ENCODE peak calls at places on chromosomes 6 and 20, in ten cellular contexts. O is T follicular helper cell; S is HTR-8/SVneo; C is caudate nucleus; M is left colon; P is NCI-H1436; B is activated CD8-positive, alpha-beta memory T cell treated with anti-CD3 and anti-CD28 coated beads, Interleukin-2, amount 50 U/mL, for 4 hours; W is fibroblast of mammary gland; L is ascending aorta; J is DMS79 treated with DMSO at 0.1 percent for 48 hours. I is an unnamed sample.
A peak's percentile ranks its signal among the peaks of the same experiment; 100 is the strongest.

GRCh38 chr20:52242237-52243230 is 51.0 kb upstream of the ZFP64 start:
- DNase-seq in P (peak; percentile 1), L (no peak), S (peak; percentile 52), W (peak; percentile 20), M (no peak), C (no peak), J (peak; percentile 24), O (no peak), B (no peak), I (peak; percentile 8)

GRCh38 chr6:30260036-30260504 is 46.9 kb upstream of the TRIM26 start:
- DNase-seq in B (peak; percentile 49), C (no peak), M (no peak), J (peak; percentile 13), P (no peak), W (no peak), S (no peak), L (no peak), O (no peak), I (no peak)

GRCh38 chr6:36160147-36160760 is 29.9 kb downstream of the MAPK13 start:
- DNase-seq in L (no peak), B (no peak), O (no peak), S (no peak), P (no peak), C (no peak), M (no peak), J (no peak), W (peak; percentile 38), I (no peak)

GRCh38 chr6:4327841-4328240 is 192.5 kb upstream of the ECI2 start:
- DNase-seq in B (no peak), W (peak; percentile 54), O (no peak), P (no peak), L (no peak), M (no peak), J (no peak), C (no peak), S (no peak), I (peak; percentile 47)

GRCh38 chr6:53728570-53729194 is 63.1 kb upstream of the KLHL31 start:
- DNase-seq in O (peak; percentile 30), P (peak; percentile 38), B (peak; percentile 57), S (peak; percentile 48), J (peak; percentile 44), W (peak; percentile 42), M (no peak), C (peak; percentile 9), L (no peak), I (peak; percentile 48)

GRCh38 chr6:147782302-147782701 is 273.8 kb downstream of the SAMD5 start:
- DNase-seq in S (peak; percentile 53), W (peak; percentile 39), L (no peak), B (no peak), J (no peak), M (no peak), O (no peak), P (no peak), C (no peak), I (no peak)

GRCh38 chr6:118335325-118335724 is 212.8 kb upstream of the PLN start:
- DNase-seq in P (no peak), L (no peak), S (no peak), W (no peak), J (peak; percentile 74), C (no peak), O (no peak), M (no peak), B (no peak), I (no peak)

GRCh38 chr20:45456632-45457031 is 12.9 kb upstream of the WFDC2 start:
- DNase-seq in J (no peak), L (no peak), S (no peak), M (peak; percentile 60), W (peak; percentile 13), B (no peak), C (no peak), O (no peak), P (peak; percentile 28), I (peak; percentile 39)

GRCh38 chr6:35057449-35058030 is 83.6 kb downstream of the TCP11 start:
- DNase-seq in C (no peak), O (no peak), M (no peak), P (no peak), J (no peak), S (no peak), L (no peak), W (no peak), B (no peak), I (no peak)

GRCh38 chr20:49545572-49545971 is 22.4 kb downstream of the PTGIS start:
- DNase-seq in C (no peak), J (no peak), M (no peak), L (no peak), W (no peak), O (no peak), P (no peak), S (no peak), B (no peak), I (no peak)

GRCh38 chr20:22797103-22797502 is 212.7 kb upstream of the FOXA2 start:
- DNase-seq in S (no peak), M (no peak), L (no peak), B (no peak), O (no peak), P (no peak), J (no peak), W (no peak), C (no peak), I (no peak)

GRCh38 chr20:24753136-24753535 is 195.9 kb upstream of the CST7 start:
- DNase-seq in S (no peak), P (no peak), J (no peak), M (no peak), O (no peak), B (no peak), W (no peak), L (no peak), C (no peak), I (no peak)

GRCh38 chr6:168574075-168574698 is 133.2 kb downstream of the SMOC2 start:
- DNase-seq in B (no peak), P (no peak), S (no peak), J (no peak), W (no peak), O (no peak), L (no peak), M (no peak), C (no peak), I (no peak)

GRCh38 chr6:134766497-134766896 is 183.4 kb downstream of the ALDH8A1 start:
- DNase-seq in L (no peak), P (no peak), M (no peak), W (no peak), O (no peak), C (no peak), B (no peak), S (no peak), J (no peak), I (no peak)

GRCh38 chr6:79188885-79189505 is 45.5 kb downstream of the HMGN3 start:
- DNase-seq in O (no peak), M (no peak), J (no peak), S (no peak), W (no peak), C (peak; percentile 25), B (no peak), P (no peak), L (no peak), I (no peak)

GRCh38 chr20:20267685-20268429 is 100.0 kb upstream of the INSM1 start:
- DNase-seq in W (no peak), S (no peak), J (no peak), L (no peak), M (no peak), P (peak; percentile 66), B (no peak), O (no peak), C (no peak), I (no peak)

GRCh38 chr20:33437141-33437911 is 6.2 kb downstream of the SNTA1 start:
- DNase-seq in B (no peak), P (no peak), L (peak; percentile 43), M (no peak), W (peak; percentile 37), O (no peak), C (peak; percentile 38), S (peak; percentile 63), J (no peak), I (peak; percentile 49)

GRCh38 chr6:110102411-110102810 is 77.1 kb downstream of the WASF1 start:
- DNase-seq in J (no peak), S (no peak), L (no peak), W (peak; percentile 19), M (no peak), O (no peak), B (no peak), P (no peak), C (no peak), I (no peak)

GRCh38 chr6:34066284-34066571 is 79.7 kb downstream of the GRM4 start:
- DNase-seq in C (no peak), L (no peak), O (no peak), J (no peak), M (no peak), W (no peak), B (no peak), S (no peak), P (no peak), I (no peak)

GRCh38 chr20:16865406-16865805 is 117.2 kb downstream of the OTOR start:
- DNase-seq in J (no peak), M (no peak), L (no peak), O (no peak), C (no peak), P (peak; percentile 92), S (no peak), W (no peak), B (no peak), I (no peak)

GRCh38 chr6:150874184-150874583 is 8.7 kb downstream of the MTHFD1L start:
- DNase-seq in B (no peak), M (no peak), O (no peak), L (no peak), J (no peak), W (no peak), S (no peak), P (no peak), C (no peak), I (no peak)

GRCh38 chr20:59024111-59024530 is 4.9 kb downstream of the TUBB1 start:
- DNase-seq in P (no peak), B (no peak), C (no peak), L (no peak), M (no peak), O (no peak), S (no peak), W (no peak), J (no peak), I (no peak)

GRCh38 chr6:165632194-165632593 is 30.8 kb downstream of the PDE10A start:
- DNase-seq in C (no peak), P (no peak), L (no peak), B (no peak), J (no peak), M (no peak), O (no peak), W (no peak), S (no peak), I (peak; percentile 24)

GRCh38 chr6:37396571-37397185 is 36.3 kb upstream of the CMTR1 start:
- DNase-seq in B (no peak), S (no peak), P (no peak), J (no peak), L (no peak), W (peak; percentile 63), M (no peak), O (no peak), C (no peak), I (peak; percentile 5)

GRCh38 chr6:134908906-134909516 is 40.9 kb downstream of the ALDH8A1 start:
- DNase-seq in O (no peak), J (no peak), C (no peak), P (no peak), M (peak; percentile 29), B (no peak), W (peak; percentile 100), S (peak; percentile 83), L (no peak), I (peak; percentile 95)

GRCh38 chr6:96522469-96523009 is 933 bp downstream of the UFL1 start:
- DNase-seq in P (no peak), O (no peak), C (no peak), L (no peak), M (no peak), S (peak; percentile 6), B (no peak), W (peak; percentile 35), J (peak; percentile 57), I (peak; percentile 22)

GRCh38 chr6:150685860-150686259 is 86.2 kb downstream of the PLEKHG1 start:
- DNase-seq in C (no peak), L (no peak), O (peak; percentile 7), M (peak; percentile 47), J (no peak), P (no peak), B (peak; percentile 45), W (peak; percentile 22), S (no peak), I (peak; percentile 38)

GRCh38 chr6:27863962-27864905 is 48.0 kb downstream of the OR2B2 start:
- DNase-seq in P (no peak), S (no peak), L (no peak), W (peak; percentile 48), O (no peak), B (no peak), C (no peak), J (no peak), M (no peak), I (peak; percentile 23)